ENCODE peak calls at places on chromosomes 4 and X, in seven cellular contexts. Y is Peyer's patch, E is transverse colon, A is uterus, Z is suprapubic skin, W is H1, I is stomach. U is an unnamed sample. For H3K9me3, the result is how much of the 10 kb centered on the place peaks cover.

GRCh38 chr4:140372607-140373327 is 679 bp upstream of the SCOC start:
- DNase-seq in Y (no peak), E (peak), A (no peak), Z (no peak), W (no peak), I (no peak), U (no peak)

GRCh38 chr4:7332216-7333023 is 102.3 kb downstream of the PSAPL1 start:
- DNase-seq in Y (peak), E (peak), A (peak), Z (no peak), W (no peak), I (no peak), U (no peak)

GRCh38 chrX:31661280-31661679 is 589.4 kb upstream of the FTHL17 start:
- DNase-seq in Y (no peak), E (no peak), A (no peak), Z (no peak), W (no peak), I (no peak), U (no peak)

GRCh38 chr4:142282870-142283431 is 563.1 kb downstream of the INPP4B start:
- DNase-seq in Y (no peak), E (no peak), A (no peak), Z (no peak), W (peak), I (no peak), U (no peak)

GRCh38 chrX:16114640-16115039 is 8.7 kb upstream of the GRPR start:
- DNase-seq in Y (no peak), E (no peak), A (no peak), Z (no peak), W (no peak), I (no peak), U (no peak)

GRCh38 chr4:145868637-145869409 is 69.8 kb downstream of the ZNF827 start:
- DNase-seq in Y (no peak), E (no peak), A (no peak), Z (no peak), W (no peak), I (no peak), U (no peak)

GRCh38 chr4:109574443-109574850 is 14.4 kb downstream of the MCUB start:
- DNase-seq in Y (no peak), E (no peak), A (no peak), Z (no peak), W (no peak), I (no peak), U (no peak)

GRCh38 chrX:46927718-46928117 is 15.5 kb downstream of the JADE3 start:
- DNase-seq in Y (no peak), E (no peak), A (no peak), Z (no peak), W (no peak), I (no peak), U (no peak)

GRCh38 chr4:133148690-133149363 is at the start of gene PCDH10:
- DNase-seq in Y (peak), E (peak), A (peak), Z (peak), W (peak), I (peak), U (no peak)

GRCh38 chrX:75547137-75547536 is 24.3 kb upstream of the ZDHHC15 start:
- DNase-seq in Y (no peak), E (no peak), A (no peak), Z (no peak), W (no peak), I (no peak), U (no peak)

GRCh38 chrX:46840946-46841740 is 4.3 kb downstream of the RP2 start:
- DNase-seq in Y (no peak), E (no peak), A (no peak), Z (no peak), W (no peak), I (no peak), U (no peak)

GRCh38 chrX:153900806-153901752 is 3.4 kb upstream of the AVPR2 start:
- DNase-seq in Y (no peak), E (peak), A (peak), Z (no peak), W (no peak), I (peak), U (no peak)

GRCh38 chrX:84187501-84188319 is at the start of gene RPS6KA6:
- DNase-seq in Y (peak), E (peak), A (peak), Z (peak), W (peak), I (no peak), U (no peak)

GRCh38 chr4:18167831-18168230 is 146.3 kb upstream of the LCORL start:
- DNase-seq in Y (no peak), E (no peak), A (no peak), Z (no peak), W (no peak), I (no peak), U (no peak)

GRCh38 chrX:132489256-132490085 is 633 bp upstream of the MBNL3 start:
- DNase-seq in Y (peak), E (peak), A (peak), Z (peak), W (peak), I (peak), U (no peak)

GRCh38 chr4:177047851-177048174 is 255.1 kb upstream of the VEGFC start:
- DNase-seq in Y (no peak), E (no peak), A (no peak), Z (no peak), W (no peak), I (no peak), U (no peak)

GRCh38 chr4:15935504-15936392 is 2.8 kb downstream of the FGFBP1 start:
- DNase-seq in Y (no peak), E (no peak), A (no peak), Z (no peak), W (no peak), I (no peak), U (no peak)

GRCh38 chr4:122739174-122739573 is 6.7 kb downstream of the BBS12 start:
- DNase-seq in Y (no peak), E (no peak), A (no peak), Z (no peak), W (no peak), I (no peak), U (no peak)

GRCh38 chr4:33837043-33837442 is 2407.3 kb downstream of the ARAP2 start:
- DNase-seq in Y (no peak), E (no peak), A (no peak), Z (no peak), W (no peak), I (no peak), U (no peak)

GRCh38 chr4:168511780-168512467 is 15.1 kb downstream of the PALLD start:
- DNase-seq in Y (no peak), E (no peak), A (no peak), Z (no peak), W (no peak), I (no peak), U (no peak)

GRCh38 chr4:170872794-170873193 is 783.0 kb upstream of the AADAT start:
- DNase-seq in Y (no peak), E (no peak), A (no peak), Z (no peak), W (no peak), I (no peak), U (no peak)

GRCh38 chr4:37971202-37971601 is 11.0 kb downstream of the PTTG2 start:
- DNase-seq in Y (no peak), E (no peak), A (no peak), Z (no peak), W (no peak), I (no peak), U (no peak)

GRCh38 chr4:6761540-6762243 is 20.8 kb upstream of the KIAA0232 start:
- DNase-seq in Y (no peak), E (no peak), A (no peak), Z (no peak), W (no peak), I (no peak), U (no peak)

GRCh38 chr4:187172340-187172761 is 448.7 kb upstream of the FAT1 start:
- DNase-seq in Y (no peak), E (peak), A (no peak), Z (no peak), W (no peak), I (no peak), U (no peak)

GRCh38 chr4:94452476-94453300 is 946 bp downstream of the PDLIM5 start:
- DNase-seq in Y (peak), E (peak), A (peak), Z (peak), W (peak), I (peak), U (peak)

DNA sequence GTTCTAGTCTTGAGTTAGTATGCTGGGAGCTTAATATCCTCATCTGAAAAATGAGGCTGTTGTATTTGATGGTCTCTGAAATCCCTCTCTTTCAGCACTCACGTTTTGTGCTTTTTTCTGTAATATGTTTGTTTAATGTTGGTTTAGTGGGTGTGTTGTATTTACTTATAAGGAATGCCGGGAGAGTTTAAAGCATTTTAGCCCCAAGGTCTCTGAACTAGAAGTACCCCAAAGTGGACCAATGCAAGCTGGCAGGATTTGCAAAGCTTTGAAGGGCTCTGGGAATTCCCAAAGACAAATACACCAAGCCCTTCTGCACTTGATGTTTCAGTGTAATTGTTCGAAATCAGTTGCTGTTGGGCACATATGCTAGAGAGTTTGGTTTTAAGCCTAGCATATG is 371.3 kb upstream of the BOD1L1 start:
- DNase-seq in Y (no peak), E (no peak), A (no peak), Z (no peak), W (no peak), I (no peak), U (no peak)
- H3K9me3 ChIP-seq in Y (under half), E (under half), A (under half), Z (under half), W (under half), I (under half), U (under half)

GRCh38 chrX:74535633-74536141 is 78.7 kb downstream of the RLIM start:
- DNase-seq in Y (peak), E (peak), A (peak), Z (peak), W (peak), I (peak), U (no peak)
- TF ChIP-seq POLR2A in Y (peak), E (peak), A (no peak), Z (no peak), W (no peak), I (no peak), U (no peak)

GRCh38 chrX:9396930-9397329 is 67.9 kb upstream of the TBL1X start:
- DNase-seq in Y (no peak), E (no peak), A (no peak), Z (no peak), W (no peak), I (no peak), U (no peak)
- H3K9me3 ChIP-seq in Y (under half), E (under half), A (under half), Z (under half), W (under half), I (under half), U (under half)

DNA sequence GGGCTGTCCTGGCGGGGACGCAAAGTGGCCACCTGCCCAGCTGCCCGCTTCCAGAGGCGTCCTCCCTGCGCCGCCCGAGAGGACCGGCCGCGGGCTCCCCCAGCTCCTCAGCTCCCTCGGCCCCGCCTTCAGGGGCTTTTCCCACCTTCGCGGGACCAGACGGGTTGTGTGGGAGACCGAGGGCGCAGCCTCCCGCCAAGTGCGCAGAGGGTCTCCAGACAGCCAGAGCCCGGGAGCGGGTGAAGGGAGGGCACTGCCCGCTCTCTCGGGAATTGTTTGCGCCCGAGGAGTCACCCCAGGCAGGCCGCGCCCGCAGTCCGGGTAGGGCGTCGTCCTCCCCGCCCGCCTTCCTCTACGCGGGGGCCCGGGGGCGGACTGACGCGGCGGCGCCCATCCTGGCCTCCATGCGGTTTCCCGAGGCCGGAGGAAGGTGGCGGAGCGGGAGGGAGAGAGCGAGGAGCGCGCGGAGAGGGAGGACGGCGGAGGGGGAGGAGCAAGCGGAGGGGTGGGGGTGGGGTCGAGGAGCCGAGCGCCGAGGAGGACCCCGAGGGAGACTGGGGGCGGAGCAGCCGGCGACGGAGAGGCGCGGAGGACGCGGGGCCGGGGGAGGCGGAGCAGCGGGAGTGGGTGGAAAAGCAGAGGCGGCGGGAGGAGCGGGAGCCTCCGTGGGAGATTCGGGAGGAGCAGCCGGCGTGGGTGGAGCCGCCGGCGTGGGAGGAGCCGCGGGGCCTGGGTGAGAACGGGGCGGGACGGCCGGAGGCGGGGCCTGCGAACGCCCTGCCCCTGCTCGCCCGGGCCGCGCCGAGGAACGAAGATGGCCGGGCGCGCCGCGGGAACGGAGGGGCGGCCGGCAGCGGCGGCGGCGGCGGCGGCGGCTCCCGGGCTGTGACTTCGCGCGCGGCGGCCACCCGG is 47.6 kb downstream of the CLDN34 start:
- DNase-seq in Y (peak), E (peak), A (peak), Z (peak), W (peak), I (peak), U (peak)
- TF ChIP-seq POLR2A in Y (no peak), E (peak), A (peak), Z (no peak), W (no peak), I (no peak), U (no peak)

GRCh38 chr4:120616-121015 is 3.7 kb upstream of the ZNF718 start:
- DNase-seq in Y (no peak), E (no peak), A (no peak), Z (no peak), W (peak), I (no peak), U (no peak)
- H3K9me3 ChIP-seq in Y (under half), E (under half), A (under half), Z (under half), W (under half), I (under half), U (under half)

U was measured in esophagus squamous epithelium.